ENCODE peak calls at places on chromosome 1, in four cellular contexts. R is H1, Y is GM12878, Q is HepG2. L is an unnamed sample.

GRCh38 chr1:207565546-207566468 is 69.8 kb downstream of the CR1 start:
- DNase-seq in R (no peak), Y (no peak), Q (no peak), L (no peak)

GRCh38 chr1:89464008-89464407 is 60.6 kb upstream of the LRRC8B start:
- DNase-seq in R (no peak), Y (no peak), Q (no peak), L (no peak)

GRCh38 chr1:21919520-21919919 is 17.6 kb downstream of the HSPG2 start:
- DNase-seq in R (no peak), Y (no peak), Q (no peak), L (no peak)

GRCh38 chr1:39590546-39590945 is 14.0 kb upstream of the PABPC4 start:
- DNase-seq in R (no peak), Y (no peak), Q (no peak), L (no peak)

GRCh38 chr1:21340230-21340564 is 49.9 kb upstream of the ECE1 start:
- DNase-seq in R (no peak), Y (no peak), Q (no peak), L (no peak)

GRCh38 chr1:8944006-8944405 is 1.7 kb upstream of the CA6 start:
- DNase-seq in R (no peak), Y (no peak), Q (no peak), L (no peak)

GRCh38 chr1:7458946-7459345 is 312.1 kb upstream of the VAMP3 start:
- DNase-seq in R (no peak), Y (no peak), Q (no peak), L (no peak)

GRCh38 chr1:161998811-161999210 is 24.9 kb downstream of the OLFML2B start:
- DNase-seq in R (no peak), Y (no peak), Q (no peak), L (no peak)

GRCh38 chr1:35660581-35661473 is 19.5 kb upstream of the PSMB2 start:
- DNase-seq in R (peak; percentile 17), Y (no peak), Q (no peak), L (peak; percentile 38)

GRCh38 chr1:17538428-17539130 is 919 bp upstream of the ARHGEF10L start:
- DNase-seq in R (no peak), Y (no peak), Q (peak; percentile 50), L (peak; percentile 65)

GRCh38 chr1:22816063-22816775 is 105.6 kb downstream of the EPHB2 start:
- DNase-seq in R (no peak), Y (no peak), Q (no peak), L (no peak)

GRCh38 chr1:198655464-198656121 is 16.8 kb downstream of the PTPRC start:
- DNase-seq in R (no peak), Y (no peak), Q (no peak), L (no peak)

GRCh38 chr1:76547916-76548315 is 319.4 kb upstream of the ST6GALNAC5 start:
- DNase-seq in R (peak; percentile 7), Y (no peak), Q (no peak), L (no peak)

GRCh38 chr1:90175490-90176157 is 180.7 kb downstream of the ZNF326 start:
- DNase-seq in R (no peak), Y (no peak), Q (no peak), L (no peak)

GRCh38 chr1:43135857-43136781 is 36.0 kb downstream of the EBNA1BP2 start:
- DNase-seq in R (no peak), Y (no peak), Q (no peak), L (no peak)

GRCh38 chr1:40877681-40878080 is 15.5 kb upstream of the CITED4 start:
- DNase-seq in R (no peak), Y (no peak), Q (no peak), L (no peak)

GRCh38 chr1:12760256-12760795 is 13.2 kb upstream of the PRAMEF12 start:
- DNase-seq in R (no peak), Y (no peak), Q (peak; percentile 25), L (peak; percentile 52)

GRCh38 chr1:94396356-94396755 is 21.8 kb upstream of the ABCD3 start:
- DNase-seq in R (no peak), Y (no peak), Q (no peak), L (peak; percentile 39)

GRCh38 chr1:110337704-110338199 is 1.4 kb upstream of the RBM15 start:
- DNase-seq in R (no peak), Y (no peak), Q (peak; percentile 54), L (no peak)

GRCh38 chr1:15028117-15028516 is 125.4 kb upstream of the TMEM51 start:
- DNase-seq in R (no peak), Y (no peak), Q (no peak), L (no peak)

GRCh38 chr1:182069028-182069466 is 7.5 kb upstream of the ZNF648 start:
- DNase-seq in R (peak; percentile 75), Y (no peak), Q (peak; percentile 42), L (peak; percentile 92)

DNA sequence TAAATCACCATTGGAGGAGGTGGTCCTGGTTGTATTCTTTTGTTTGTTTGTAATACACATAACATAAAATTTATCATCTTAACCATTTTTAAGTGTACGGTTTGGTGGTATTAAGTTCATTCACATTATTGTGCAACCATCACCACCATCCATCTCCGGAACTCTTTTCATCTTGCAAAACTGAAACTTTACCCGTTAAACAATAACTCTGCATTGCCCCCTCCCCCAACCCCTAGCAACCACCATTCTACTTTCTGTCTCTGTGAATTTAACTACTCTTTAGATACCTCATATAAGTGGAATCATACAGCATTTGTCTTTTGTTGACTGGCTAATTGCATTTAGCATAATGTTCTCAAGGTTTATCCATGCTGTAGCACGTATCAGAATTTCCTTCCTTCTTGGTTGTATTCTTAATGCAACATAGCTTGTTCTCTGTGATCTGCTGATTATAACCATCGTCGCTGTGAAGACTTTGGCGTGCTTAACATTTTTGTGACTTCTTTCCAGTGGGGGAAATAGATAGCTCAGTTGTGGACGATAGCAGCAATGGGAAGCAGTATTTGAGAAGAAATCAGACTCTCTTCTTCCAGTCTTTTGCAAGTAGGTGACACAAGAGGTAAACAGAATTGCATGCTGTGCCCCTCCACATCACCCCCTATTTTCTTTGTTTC is 117.5 kb upstream of the HOOK1 start:
- DNase-seq in R (no peak), Y (no peak), Q (peak; percentile 72), L (no peak)
- TF ChIP-seq SUZ12 in R (no peak), Y (no peak), Q (no peak), L (no peak)

DNA sequence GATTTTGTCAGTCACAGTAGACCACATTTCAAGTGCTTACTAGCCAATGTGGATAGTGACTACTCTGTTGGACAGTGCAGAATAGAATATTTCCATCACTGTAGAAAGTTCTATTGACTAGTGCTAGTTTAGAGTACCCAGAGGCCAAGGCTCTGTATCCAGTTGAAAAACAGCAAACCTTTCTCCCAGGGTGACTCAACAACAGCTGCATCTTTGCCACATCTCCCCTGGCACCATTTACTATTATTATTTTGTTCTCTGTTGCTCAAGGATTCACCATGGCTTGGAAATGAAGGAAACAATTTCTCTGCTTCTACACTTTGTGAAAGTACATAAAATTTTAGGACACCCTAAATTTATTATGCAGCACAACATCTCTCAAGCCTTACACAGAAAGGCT is 85.3 kb upstream of the WDR26 start:
- DNase-seq in R (no peak), Y (no peak), Q (no peak), L (no peak)
- TF ChIP-seq SUZ12 in R (no peak), Y (no peak), Q (no peak), L (no peak)

GRCh38 chr1:183303901-183304300 is 114.3 kb downstream of the NMNAT2 start:
- DNase-seq in R (no peak), Y (no peak), Q (no peak), L (no peak)
- TF ChIP-seq SUZ12 in R (no peak), Y (no peak), Q (no peak), L (no peak)

GRCh38 chr1:153567621-153568366 is 2.1 kb upstream of the S100A2 start:
- DNase-seq in R (no peak), Y (no peak), Q (peak; percentile 50), L (no peak)

GRCh38 chr1:153569465-153569864 is 3.8 kb upstream of the S100A2 start:
- DNase-seq in R (no peak), Y (no peak), Q (no peak), L (no peak)

GRCh38 chr1:153570874-153571273 is 5.2 kb upstream of the S100A2 start:
- DNase-seq in R (no peak), Y (no peak), Q (no peak), L (no peak)

GRCh38 chr1:153566414-153567371 is 1.0 kb upstream of the S100A2 start:
- DNase-seq in R (peak; percentile 90), Y (peak; percentile 37), Q (peak; percentile 89), L (peak; percentile 62)

GRCh38 chr1:153568367-153569099 is 2.9 kb upstream of the S100A2 start:
- DNase-seq in R (peak; percentile 81), Y (peak; percentile 9), Q (peak; percentile 86), L (peak; percentile 95)
- TF ChIP-seq SUZ12 in R (no peak), Y (no peak), Q (no peak), L (no peak)

DNA sequence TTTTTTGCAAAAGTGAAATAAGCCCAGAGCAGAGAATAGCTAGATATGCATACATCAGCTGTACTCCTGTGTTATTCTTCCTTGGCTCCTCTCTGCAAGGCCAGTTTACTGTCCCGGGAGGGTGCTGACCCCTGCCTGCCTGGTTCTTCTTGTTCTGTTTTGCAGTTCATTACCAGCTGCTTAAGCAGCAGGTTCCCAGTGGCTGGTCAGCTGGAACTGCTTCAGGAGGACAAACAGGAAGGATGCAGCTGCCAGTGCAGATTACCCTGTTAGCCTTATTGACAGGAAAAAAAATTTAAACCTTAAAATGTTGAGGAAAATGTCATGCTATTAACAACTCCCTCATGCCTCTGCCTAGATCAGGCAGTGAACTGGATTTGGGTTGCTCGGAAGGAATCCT is 16.0 kb upstream of the LRIG2 start:
- DNase-seq in R (no peak), Y (no peak), Q (no peak), L (no peak)
- TF ChIP-seq SUZ12 in R (no peak), Y (no peak), Q (no peak), L (no peak)

DNA sequence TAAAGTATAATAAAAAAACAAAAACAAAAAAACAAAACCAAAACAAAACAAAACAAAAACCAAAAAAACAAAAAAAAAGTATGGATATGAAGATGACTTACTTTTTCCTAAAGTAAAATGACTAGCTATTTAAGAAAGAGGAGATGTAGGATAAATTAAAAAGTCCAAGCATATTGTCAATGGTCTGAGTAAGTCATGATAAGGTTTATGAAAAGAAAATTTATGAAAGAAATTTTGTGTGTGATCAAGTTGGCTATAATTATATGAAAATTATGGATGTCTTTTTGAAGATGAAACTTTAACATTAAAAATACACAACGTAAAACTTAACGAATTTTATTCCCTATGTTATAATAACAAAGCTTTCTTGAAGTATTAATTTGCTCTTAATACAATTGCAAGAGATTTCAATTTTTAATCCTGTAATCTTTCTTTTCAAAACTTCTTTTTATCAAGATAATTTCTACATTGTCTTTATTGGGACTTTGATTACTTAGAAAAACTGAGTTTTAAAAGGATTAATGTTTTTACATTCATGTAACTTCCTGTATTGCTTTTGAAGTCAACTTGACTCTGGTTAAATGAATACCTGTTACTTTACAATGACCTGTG is 200.9 kb upstream of the IVNS1ABP start:
- DNase-seq in R (no peak), Y (no peak), Q (no peak), L (no peak)
- TF ChIP-seq SUZ12 in R (no peak), Y (no peak), Q (no peak), L (no peak)

L was measured in HEK293T.